ENCODE peak calls at places on chromosomes 12 and 14, in seven cellular contexts. B is stimulated activated CD4-positive, alpha-beta T cell treated with anti-CD3 and anti-CD28 coated beads, Interleukin-4, amount 100 ng/mL, for 4 hours; L is HCEC 1CT; Q is cardiac muscle cell; M is NCI-H1694; T is ELR; Z is KBM-7. H is an unnamed sample.

GRCh38 chr12:111424189-111424792 is 18.6 kb downstream of the SH2B3 start:
- DNase-seq in T (no peak), L (no peak), Z (no peak), Q (no peak), M (no peak), B (no peak), H (no peak)

GRCh38 chr14:89955022-89955414 is 488 bp upstream of the EFCAB11 start:
- DNase-seq in B (no peak), Z (no peak), M (no peak), T (no peak), L (no peak), Q (no peak), H (no peak)

GRCh38 chr14:43795600-43796228 is 711.4 kb downstream of the FSCB start:
- DNase-seq in Z (peak; percentile 4), Q (peak; percentile 9), T (peak; percentile 5), M (peak; percentile 32), B (no peak), L (no peak), H (peak; percentile 3)

GRCh38 chr14:80425686-80426085 is 214.4 kb upstream of the DIO2 start:
- DNase-seq in Q (no peak), M (no peak), L (peak; percentile 95), B (no peak), Z (no peak), T (peak; percentile 99), H (no peak)

GRCh38 chr12:122917508-122918227 is 21.7 kb upstream of the VPS37B start:
- DNase-seq in M (no peak), L (peak; percentile 24), Z (no peak), B (no peak), Q (peak; percentile 58), T (peak; percentile 62), H (no peak)

GRCh38 chr12:12508612-12509011 is 54.1 kb downstream of the DUSP16 start:
- DNase-seq in L (peak; percentile 80), Q (no peak), B (no peak), M (no peak), T (peak; percentile 40), Z (no peak), H (no peak)

GRCh38 chr12:111467862-111468245 is 62.1 kb downstream of the SH2B3 start:
- DNase-seq in B (no peak), L (peak; percentile 87), Q (no peak), T (peak; percentile 46), M (no peak), Z (no peak), H (no peak)

GRCh38 chr12:29380536-29381523 is at the start of gene ERGIC2:
- DNase-seq in B (peak; percentile 92), Z (peak; percentile 99), T (peak; percentile 99), L (peak; percentile 99), M (peak; percentile 99), Q (peak; percentile 99), H (peak; percentile 100)

GRCh38 chr12:131333621-131334440 is 377.1 kb upstream of the SFSWAP start:
- DNase-seq in M (no peak), T (no peak), B (no peak), L (no peak), Q (no peak), Z (no peak), H (no peak)

GRCh38 chr14:70086685-70087379 is 101.9 kb downstream of the SLC8A3 start:
- DNase-seq in M (peak; percentile 81), T (peak; percentile 58), L (peak; percentile 39), B (no peak), Z (peak; percentile 57), Q (peak; percentile 49), H (peak; percentile 40)

GRCh38 chr12:88993655-88994054 is 358.6 kb downstream of the DUSP6 start:
- DNase-seq in Z (peak; percentile 77), M (peak; percentile 16), Q (peak; percentile 43), L (peak; percentile 64), T (peak; percentile 79), B (no peak), H (peak; percentile 20)